ENCODE peak calls at places on chromosomes 6 and 20, in five cellular contexts. S, A, E, L and T are unnamed samples.

GRCh38 chr20:48714764-48715163 is 113.0 kb downstream of the PREX1 start:
- DNase-seq in S (no peak), A (no peak), E (no peak), L (no peak), T (no peak)

GRCh38 chr6:105357147-105357546 is 45.7 kb downstream of the PREP start:
- DNase-seq in S (no peak), A (no peak), E (no peak), L (no peak), T (no peak)

GRCh38 chr6:13729891-13730290 is 18.3 kb upstream of the RANBP9 start:
- DNase-seq in S (peak; percentile 19), A (no peak), E (no peak), L (no peak), T (no peak)

GRCh38 chr20:10671221-10671849 is 2.5 kb downstream of the JAG1 start:
- DNase-seq in S (peak; percentile 88), A (peak; percentile 3), E (peak; percentile 69), L (no peak), T (no peak)

GRCh38 chr6:152136449-152136825 is 329.0 kb downstream of the ESR1 start:
- DNase-seq in S (no peak), A (no peak), E (no peak), L (no peak), T (no peak)

GRCh38 chr20:23879811-23880374 is 345 bp upstream of the CST5 start:
- DNase-seq in S (peak; percentile 7), A (no peak), E (no peak), L (no peak), T (no peak)

GRCh38 chr6:116631379-116631990 is 15.2 kb downstream of the RSPH4A start:
- DNase-seq in S (no peak), A (no peak), E (no peak), L (no peak), T (no peak)

GRCh38 chr20:21820045-21820444 is 114.6 kb downstream of the PAX1 start:
- DNase-seq in S (no peak), A (no peak), E (no peak), L (no peak), T (no peak)

GRCh38 chr6:137291441-137291840 is 72.3 kb upstream of the IFNGR1 start:
- DNase-seq in S (no peak), A (no peak), E (no peak), L (peak; percentile 80), T (no peak)

DNA sequence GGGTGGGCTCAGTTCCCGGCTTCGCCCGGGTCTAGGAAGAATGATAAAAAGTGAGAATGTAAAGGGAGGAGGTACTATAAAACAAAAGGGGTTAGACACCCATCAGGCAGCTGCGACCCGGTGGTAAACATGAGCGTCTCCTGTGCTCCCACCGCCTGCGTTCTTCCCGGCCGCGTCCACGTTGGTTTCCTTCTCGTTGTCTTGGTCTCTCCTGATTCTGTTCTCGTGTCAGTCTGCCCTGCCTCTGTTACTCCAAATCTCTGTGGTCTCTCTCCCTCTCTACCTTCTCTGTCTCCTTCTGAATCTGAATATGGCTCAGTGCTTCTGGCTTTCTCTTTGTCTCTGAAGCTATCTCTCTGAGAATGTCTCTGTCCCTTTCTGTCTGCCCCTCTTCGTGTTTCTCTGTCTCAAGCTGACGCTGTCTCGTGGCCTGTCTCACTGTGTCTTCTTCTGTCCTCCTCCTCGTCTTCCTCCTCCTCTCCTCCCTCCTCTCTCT is 41.6 kb upstream of the FOXP4 start:
- DNase-seq in S (no peak), A (no peak), E (no peak), L (no peak), T (no peak)
- H3K27me3 ChIP-seq in S (no peaks in the 10 kb centered on the region), A (peaks cover 32% of the 10 kb centered on the region), E (no peaks in the 10 kb centered on the region), L (no peaks in the 10 kb centered on the region), T (peaks cover 31% of the 10 kb centered on the region)

GRCh38 chr6:30684386-30685156 is 1.9 kb downstream of the PPP1R18 start:
- DNase-seq in S (peak; percentile 39), A (peak; percentile 44), E (no peak), L (peak; percentile 87), T (peak; percentile 80)

GRCh38 chr6:30686908-30687658 is 638 bp upstream of the PPP1R18 start:
- DNase-seq in S (peak; percentile 98), A (peak; percentile 79), E (peak; percentile 86), L (peak; percentile 92), T (peak; percentile 45)

GRCh38 chr6:30683980-30684338 is 2.5 kb downstream of the PPP1R18 start:
- DNase-seq in S (no peak), A (no peak), E (no peak), L (peak; percentile 25), T (no peak)

GRCh38 chr6:30685977-30686907 is at the start of gene PPP1R18:
- DNase-seq in S (peak; percentile 63), A (peak; percentile 75), E (peak; percentile 45), L (peak; percentile 85), T (peak; percentile 87)

GRCh38 chr6:30685157-30685976 is 1.1 kb downstream of the PPP1R18 start:
- DNase-seq in S (peak; percentile 40), A (no peak), E (no peak), L (peak; percentile 47), T (no peak)
- H3K4me1 ChIP-seq in S (peaks cover 71% of the 10 kb centered on the region), A (peaks cover 41% of the 10 kb centered on the region), E (peaks cover 67% of the 10 kb centered on the region), L (peaks cover 80% of the 10 kb centered on the region), T (peaks cover 73% of the 10 kb centered on the region)

GRCh38 chr20:20138301-20139064 is 86.2 kb downstream of the CFAP61 start:
- DNase-seq in S (no peak), A (no peak), E (no peak), L (no peak), T (no peak)

GRCh38 chr20:20136313-20136712 is 84.0 kb downstream of the CFAP61 start:
- DNase-seq in S (no peak), A (no peak), E (no peak), L (no peak), T (no peak)

GRCh38 chr20:20134941-20135572 is 82.7 kb downstream of the CFAP61 start:
- DNase-seq in S (no peak), A (no peak), E (no peak), L (no peak), T (no peak)

GRCh38 chr20:20139403-20139802 is 87.1 kb downstream of the CFAP61 start:
- DNase-seq in S (no peak), A (no peak), E (no peak), L (no peak), T (no peak)

GRCh38 chr20:20137851-20138250 is 85.5 kb downstream of the CFAP61 start:
- DNase-seq in S (no peak), A (no peak), E (no peak), L (no peak), T (no peak)
- H3K9me3 ChIP-seq in S (no peaks in the 10 kb centered on the region), A (no peaks in the 10 kb centered on the region), E (no peaks in the 10 kb centered on the region), L (no peaks in the 10 kb centered on the region), T (no peaks in the 10 kb centered on the region)

GRCh38 chr6:10591411-10592160 is 70.4 kb downstream of the GCNT2 start:
- DNase-seq in S (no peak), A (no peak), E (no peak), L (no peak), T (no peak)
- H3K27me3 ChIP-seq in S (no peaks in the 10 kb centered on the region), A (no peaks in the 10 kb centered on the region), E (no peaks in the 10 kb centered on the region), L (no peaks in the 10 kb centered on the region), T (no peaks in the 10 kb centered on the region)

GRCh38 chr20:59662161-59662560 is 57.8 kb downstream of the PHACTR3 start:
- DNase-seq in S (no peak), A (no peak), E (no peak), L (no peak), T (no peak)

GRCh38 chr20:59662856-59663512 is 58.6 kb downstream of the PHACTR3 start:
- DNase-seq in S (no peak), A (no peak), E (no peak), L (no peak), T (no peak)

GRCh38 chr20:59664389-59665055 is 60.2 kb downstream of the PHACTR3 start:
- DNase-seq in S (no peak), A (no peak), E (no peak), L (no peak), T (no peak)

GRCh38 chr20:59661621-59662020 is 57.3 kb downstream of the PHACTR3 start:
- DNase-seq in S (no peak), A (no peak), E (no peak), L (no peak), T (no peak)

DNA sequence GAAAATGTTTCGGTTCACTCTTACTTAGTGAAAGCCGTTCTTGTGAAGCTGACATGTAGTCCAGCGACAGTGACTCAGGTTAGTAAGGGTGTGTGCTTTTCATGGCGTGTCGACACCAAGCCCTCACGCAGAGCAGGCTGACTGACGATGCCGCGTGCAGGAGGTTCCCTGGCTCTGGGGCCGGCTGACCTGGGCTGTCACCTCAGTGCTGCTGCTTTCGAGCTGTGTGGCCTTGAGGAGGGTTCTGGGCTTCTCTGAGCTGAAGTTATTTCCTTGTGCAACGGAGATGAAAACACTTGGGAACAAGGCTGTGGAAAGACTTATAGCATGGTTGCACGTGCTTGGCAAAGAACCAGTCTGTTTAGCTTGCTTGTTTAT is 59.2 kb downstream of the PHACTR3 start:
- DNase-seq in S (no peak), A (no peak), E (no peak), L (no peak), T (no peak)
- H3K4me1 ChIP-seq in S (no peaks in the 10 kb centered on the region), A (no peaks in the 10 kb centered on the region), E (no peaks in the 10 kb centered on the region), L (no peaks in the 10 kb centered on the region), T (no peaks in the 10 kb centered on the region)